ENCODE peak calls at places on chromosome 13, in four cellular contexts. L, V, X and E are unnamed samples.

GRCh38 chr13:31756346-31756745 is 17.0 kb downstream of the RXFP2 start:
- DNase-seq in L (no peak), V (peak), X (no peak), E (no peak)

GRCh38 chr13:65497265-65497664 is 1732.9 kb downstream of the PCDH9 start:
- DNase-seq in L (no peak), V (peak), X (no peak), E (no peak)

GRCh38 chr13:75195479-75196111 is 286.4 kb downstream of the TBC1D4 start:
- DNase-seq in L (no peak), V (no peak), X (no peak), E (no peak)

GRCh38 chr13:112062619-112063308 is 4.2 kb upstream of the SOX1 start:
- DNase-seq in L (no peak), V (no peak), X (no peak), E (no peak)

GRCh38 chr13:76637651-76638111 is 248.5 kb downstream of the KCTD12 start:
- DNase-seq in L (no peak), V (no peak), X (no peak), E (no peak)

GRCh38 chr13:113839536-113840204 is 24.2 kb downstream of the GAS6 start:
- DNase-seq in L (peak), V (no peak), X (no peak), E (peak)

GRCh38 chr13:48975101-48975925 is at the start of gene FNDC3A:
- DNase-seq in L (peak), V (peak), X (peak), E (peak)

GRCh38 chr13:84139561-84140158 is 257.4 kb upstream of the SLITRK1 start:
- DNase-seq in L (no peak), V (no peak), X (no peak), E (no peak)

GRCh38 chr13:114077121-114077937 is 55.1 kb downstream of the RASA3 start:
- DNase-seq in L (no peak), V (no peak), X (no peak), E (no peak)

GRCh38 chr13:95248953-95249352 is 52.3 kb downstream of the ABCC4 start:
- DNase-seq in L (no peak), V (no peak), X (no peak), E (no peak)

GRCh38 chr13:67619987-67620386 is 389.9 kb upstream of the PCDH9 start:
- DNase-seq in L (no peak), V (peak), X (no peak), E (no peak)

GRCh38 chr13:24381539-24382265 is 72.3 kb downstream of the C1QTNF9 start:
- DNase-seq in L (no peak), V (peak), X (no peak), E (no peak)

GRCh38 chr13:65268009-65268408 is 1962.1 kb downstream of the PCDH9 start:
- DNase-seq in L (no peak), V (no peak), X (no peak), E (no peak)

GRCh38 chr13:101204270-101205011 is 211.9 kb downstream of the NALCN start:
- DNase-seq in L (no peak), V (no peak), X (no peak), E (no peak)

GRCh38 chr13:40101708-40102359 is 446.4 kb downstream of the COG6 start:
- DNase-seq in L (no peak), V (no peak), X (no peak), E (no peak)

GRCh38 chr13:73321039-73321438 is 262.2 kb downstream of the KLF5 start:
- DNase-seq in L (no peak), V (no peak), X (no peak), E (no peak)

GRCh38 chr13:91399189-91400093 is 1.0 kb downstream of the GPC5 start:
- DNase-seq in L (no peak), V (no peak), X (no peak), E (no peak)

GRCh38 chr13:41060723-41061074 is 610 bp upstream of the WBP4 start:
- DNase-seq in L (peak), V (peak), X (peak), E (peak)

GRCh38 chr13:113417008-113417735 is 36.1 kb downstream of the ADPRHL1 start:
- DNase-seq in L (no peak), V (no peak), X (no peak), E (no peak)

GRCh38 chr13:39956036-39956435 is 300.6 kb downstream of the COG6 start:
- DNase-seq in L (no peak), V (no peak), X (no peak), E (no peak)

GRCh38 chr13:113187263-113187669 is 21.2 kb downstream of the PCID2 start:
- DNase-seq in L (peak), V (peak), X (peak), E (peak)

GRCh38 chr13:35768126-35768525 is 291.6 kb upstream of the MAB21L1 start:
- DNase-seq in L (no peak), V (no peak), X (no peak), E (no peak)

GRCh38 chr13:25165664-25166063 is 6.4 kb downstream of the AMER2 start:
- DNase-seq in L (no peak), V (no peak), X (no peak), E (no peak)

GRCh38 chr13:24512208-24513068 is at the start of gene PARP4:
- DNase-seq in L (peak), V (peak), X (peak), E (peak)

GRCh38 chr13:32125221-32125621 is 93.6 kb downstream of the FRY start:
- DNase-seq in L (no peak), V (no peak), X (no peak), E (peak)

GRCh38 chr13:33379597-33379996 is 94.0 kb upstream of the STARD13 start:
- DNase-seq in L (no peak), V (no peak), X (no peak), E (peak)

GRCh38 chr13:40452741-40453665 is 213.4 kb downstream of the FOXO1 start:
- DNase-seq in L (no peak), V (no peak), X (no peak), E (peak)

GRCh38 chr13:25630327-25630726 is 258.6 kb downstream of the ATP8A2 start:
- DNase-seq in L (no peak), V (no peak), X (no peak), E (no peak)

GRCh38 chr13:106132216-106132615 is 403.2 kb downstream of the EFNB2 start:
- DNase-seq in L (no peak), V (no peak), X (no peak), E (no peak)

GRCh38 chr13:68676513-68677115 is 1431.0 kb upstream of the ATXN8OS start:
- DNase-seq in L (no peak), V (no peak), X (no peak), E (no peak)

GRCh38 chr13:106139942-106140341 is 395.5 kb downstream of the EFNB2 start:
- DNase-seq in L (no peak), V (no peak), X (no peak), E (no peak)

GRCh38 chr13:67101730-67102467 is 128.2 kb downstream of the PCDH9 start:
- DNase-seq in L (no peak), V (peak), X (no peak), E (no peak)

GRCh38 chr13:99033814-99034213 is 56.0 kb upstream of the DOCK9 start:
- DNase-seq in L (no peak), V (peak), X (no peak), E (no peak)

GRCh38 chr13:30696278-30697176 is 38.8 kb upstream of the ALOX5AP start:
- DNase-seq in L (no peak), V (no peak), X (no peak), E (no peak)

GRCh38 chr13:52736891-52737290 is 2.7 kb downstream of the CNMD start:
- DNase-seq in L (no peak), V (no peak), X (no peak), E (no peak)

GRCh38 chr13:66915596-66916185 is 314.4 kb downstream of the PCDH9 start:
- DNase-seq in L (no peak), V (peak), X (no peak), E (no peak)

GRCh38 chr13:79741006-79741405 is 260.1 kb downstream of the NDFIP2 start:
- DNase-seq in L (no peak), V (peak), X (no peak), E (peak)